ENCODE peak calls at places on chromosome 17, in nine cellular contexts. One of them, this sample, is unnamed. For H3K36me3, the result is how much of the 10 kb centered on the place peaks cover.

GRCh38 chr17:50769884-50770283 is 2.6 kb upstream of the ANKRD40CL start:
- DNase-seq in IMR-90: no peak
- DNase-seq in CD4-positive, CD25-positive, alpha-beta regulatory T cell: no peak
- DNase-seq in uterus: no peak
- DNase-seq in left ventricle myocardium inferior: no peak
- DNase-seq in transverse colon: no peak
- DNase-seq in testis: no peak
- DNase-seq in fibroblast of lung: no peak
- DNase-seq in SJSA1: peak
- DNase-seq in this sample: no peak

GRCh38 chr17:31008374-31009035 is 37.7 kb downstream of the RNF135 start:
- DNase-seq in SJSA1: no peak
- DNase-seq in testis: peak
- DNase-seq in uterus: peak
- DNase-seq in transverse colon: peak
- DNase-seq in CD4-positive, CD25-positive, alpha-beta regulatory T cell: peak
- DNase-seq in left ventricle myocardium inferior: peak
- DNase-seq in IMR-90: peak
- DNase-seq in fibroblast of lung: peak
- DNase-seq in this sample: peak

GRCh38 chr17:7561028-7561575 is 617 bp upstream of the SENP3 start:
- DNase-seq in uterus: peak
- DNase-seq in left ventricle myocardium inferior: peak
- DNase-seq in testis: peak
- DNase-seq in transverse colon: peak
- DNase-seq in IMR-90: peak
- DNase-seq in SJSA1: peak
- DNase-seq in fibroblast of lung: peak
- DNase-seq in CD4-positive, CD25-positive, alpha-beta regulatory T cell: peak
- DNase-seq in this sample: peak

GRCh38 chr17:75832164-75832651 is 12.0 kb downstream of the UNC13D start:
- DNase-seq in CD4-positive, CD25-positive, alpha-beta regulatory T cell: peak
- DNase-seq in testis: peak
- DNase-seq in IMR-90: peak
- DNase-seq in SJSA1: no peak
- DNase-seq in uterus: peak
- DNase-seq in left ventricle myocardium inferior: no peak
- DNase-seq in fibroblast of lung: peak
- DNase-seq in transverse colon: peak
- DNase-seq in this sample: peak

GRCh38 chr17:82599674-82600661 is 48.3 kb downstream of the WDR45B start:
- DNase-seq in IMR-90: no peak
- DNase-seq in left ventricle myocardium inferior: no peak
- DNase-seq in CD4-positive, CD25-positive, alpha-beta regulatory T cell: no peak
- DNase-seq in fibroblast of lung: no peak
- DNase-seq in testis: no peak
- DNase-seq in transverse colon: no peak
- DNase-seq in SJSA1: no peak
- DNase-seq in uterus: no peak
- DNase-seq in this sample: no peak

GRCh38 chr17:75645889-75646625 is 12.8 kb downstream of the SMIM5 start:
- DNase-seq in uterus: no peak
- DNase-seq in transverse colon: peak
- DNase-seq in SJSA1: no peak
- DNase-seq in CD4-positive, CD25-positive, alpha-beta regulatory T cell: no peak
- DNase-seq in testis: no peak
- DNase-seq in left ventricle myocardium inferior: no peak
- DNase-seq in IMR-90: no peak
- DNase-seq in fibroblast of lung: no peak
- DNase-seq in this sample: no peak

GRCh38 chr17:5331506-5331905 is 49.4 kb downstream of the RABEP1 start:
- DNase-seq in uterus: no peak
- DNase-seq in left ventricle myocardium inferior: no peak
- DNase-seq in fibroblast of lung: peak
- DNase-seq in IMR-90: peak
- DNase-seq in testis: no peak
- DNase-seq in transverse colon: no peak
- DNase-seq in SJSA1: no peak
- DNase-seq in CD4-positive, CD25-positive, alpha-beta regulatory T cell: no peak
- DNase-seq in this sample: no peak

GRCh38 chr17:53722407-53722806 is 100.3 kb upstream of the KIF2B start:
- DNase-seq in testis: no peak
- DNase-seq in uterus: no peak
- DNase-seq in transverse colon: no peak
- DNase-seq in fibroblast of lung: peak
- DNase-seq in left ventricle myocardium inferior: no peak
- DNase-seq in CD4-positive, CD25-positive, alpha-beta regulatory T cell: no peak
- DNase-seq in IMR-90: peak
- DNase-seq in SJSA1: peak
- DNase-seq in this sample: peak

GRCh38 chr17:73533801-73534574 is 110.3 kb downstream of the SDK2 start:
- DNase-seq in IMR-90: no peak
- DNase-seq in testis: no peak
- DNase-seq in uterus: no peak
- DNase-seq in transverse colon: no peak
- DNase-seq in SJSA1: no peak
- DNase-seq in CD4-positive, CD25-positive, alpha-beta regulatory T cell: no peak
- DNase-seq in left ventricle myocardium inferior: no peak
- DNase-seq in fibroblast of lung: no peak
- DNase-seq in this sample: no peak

GRCh38 chr17:65638221-65638940 is 76.9 kb upstream of the AXIN2 start:
- DNase-seq in CD4-positive, CD25-positive, alpha-beta regulatory T cell: no peak
- DNase-seq in transverse colon: no peak
- DNase-seq in uterus: no peak
- DNase-seq in fibroblast of lung: peak
- DNase-seq in left ventricle myocardium inferior: no peak
- DNase-seq in IMR-90: peak
- DNase-seq in testis: no peak
- DNase-seq in SJSA1: no peak
- DNase-seq in this sample: no peak

GRCh38 chr17:68909066-68909465 is 46.1 kb downstream of the ABCA8 start:
- DNase-seq in CD4-positive, CD25-positive, alpha-beta regulatory T cell: no peak
- DNase-seq in IMR-90: peak
- DNase-seq in fibroblast of lung: peak
- DNase-seq in transverse colon: peak
- DNase-seq in testis: peak
- DNase-seq in uterus: peak
- DNase-seq in left ventricle myocardium inferior: no peak
- DNase-seq in SJSA1: peak
- DNase-seq in this sample: peak

GRCh38 chr17:13544755-13545154 is 57.0 kb downstream of the HS3ST3A1 start:
- DNase-seq in testis: no peak
- DNase-seq in transverse colon: no peak
- DNase-seq in left ventricle myocardium inferior: no peak
- DNase-seq in CD4-positive, CD25-positive, alpha-beta regulatory T cell: no peak
- DNase-seq in fibroblast of lung: peak
- DNase-seq in SJSA1: no peak
- DNase-seq in uterus: no peak
- DNase-seq in IMR-90: peak
- DNase-seq in this sample: no peak

DNA sequence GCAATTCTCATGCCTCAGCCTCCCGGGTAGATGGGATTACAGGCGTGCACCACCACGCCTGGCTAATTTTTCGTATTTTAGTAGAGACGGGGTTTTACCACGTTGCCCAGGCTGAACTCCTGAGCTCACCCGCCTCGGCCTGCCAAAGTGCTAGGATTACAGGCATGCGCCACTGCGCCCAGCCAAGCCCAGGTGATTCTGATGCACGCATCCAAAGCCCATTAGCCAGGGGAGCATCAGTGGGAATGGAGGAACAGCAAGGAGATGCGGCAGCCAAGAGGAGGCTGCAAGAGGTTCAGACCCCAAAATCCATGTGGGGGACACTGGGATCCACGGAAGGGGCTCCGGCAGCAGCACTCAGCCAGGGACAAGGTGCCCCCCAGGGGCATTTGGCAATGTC is 12.1 kb downstream of the ATP2A3 start:
- DNase-seq in fibroblast of lung: no peak
- DNase-seq in SJSA1: no peak
- DNase-seq in CD4-positive, CD25-positive, alpha-beta regulatory T cell: no peak
- DNase-seq in left ventricle myocardium inferior: no peak
- DNase-seq in transverse colon: no peak
- DNase-seq in uterus: no peak
- DNase-seq in testis: no peak
- DNase-seq in IMR-90: no peak
- DNase-seq in this sample: no peak
- H3K36me3 ChIP-seq in fibroblast of lung: under half
- H3K36me3 ChIP-seq in SJSA1: under half
- H3K36me3 ChIP-seq in CD4-positive, CD25-positive, alpha-beta regulatory T cell: half or more
- H3K36me3 ChIP-seq in left ventricle myocardium inferior: under half
- H3K36me3 ChIP-seq in transverse colon: under half
- H3K36me3 ChIP-seq in uterus: under half
- H3K36me3 ChIP-seq in testis: under half
- H3K36me3 ChIP-seq in IMR-90: under half
- H3K36me3 ChIP-seq in this sample: under half

GRCh38 chr17:41835214-41835799 is 725 bp downstream of the NT5C3B start:
- DNase-seq in uterus: no peak
- DNase-seq in IMR-90: no peak
- DNase-seq in left ventricle myocardium inferior: no peak
- DNase-seq in SJSA1: no peak
- DNase-seq in testis: no peak
- DNase-seq in CD4-positive, CD25-positive, alpha-beta regulatory T cell: no peak
- DNase-seq in transverse colon: no peak
- DNase-seq in fibroblast of lung: no peak
- DNase-seq in this sample: no peak
- H3K27ac ChIP-seq in uterus: peak
- H3K27ac ChIP-seq in IMR-90: peak
- H3K27ac ChIP-seq in left ventricle myocardium inferior: peak
- H3K27ac ChIP-seq in SJSA1: no peak
- H3K27ac ChIP-seq in testis: peak
- H3K27ac ChIP-seq in CD4-positive, CD25-positive, alpha-beta regulatory T cell: no peak
- H3K27ac ChIP-seq in transverse colon: peak
- H3K27ac ChIP-seq in fibroblast of lung: no peak
- H3K27ac ChIP-seq in this sample: no peak

GRCh38 chr17:58335779-58336455 is 7.3 kb upstream of the TSPOAP1 start:
- DNase-seq in uterus: no peak
- DNase-seq in testis: no peak
- DNase-seq in IMR-90: no peak
- DNase-seq in CD4-positive, CD25-positive, alpha-beta regulatory T cell: peak
- DNase-seq in SJSA1: no peak
- DNase-seq in left ventricle myocardium inferior: no peak
- DNase-seq in transverse colon: peak
- DNase-seq in fibroblast of lung: no peak
- DNase-seq in this sample: no peak

GRCh38 chr17:58336456-58337094 is 8.0 kb upstream of the TSPOAP1 start:
- DNase-seq in SJSA1: no peak
- DNase-seq in fibroblast of lung: peak
- DNase-seq in uterus: no peak
- DNase-seq in CD4-positive, CD25-positive, alpha-beta regulatory T cell: peak
- DNase-seq in left ventricle myocardium inferior: no peak
- DNase-seq in testis: no peak
- DNase-seq in IMR-90: peak
- DNase-seq in transverse colon: no peak
- DNase-seq in this sample: no peak

GRCh38 chr17:58337600-58338453 is 9.2 kb upstream of the TSPOAP1 start:
- DNase-seq in SJSA1: peak
- DNase-seq in uterus: peak
- DNase-seq in IMR-90: peak
- DNase-seq in left ventricle myocardium inferior: peak
- DNase-seq in testis: peak
- DNase-seq in CD4-positive, CD25-positive, alpha-beta regulatory T cell: peak
- DNase-seq in transverse colon: peak
- DNase-seq in fibroblast of lung: peak
- DNase-seq in this sample: peak

GRCh38 chr17:58338454-58338841 is 9.9 kb upstream of the TSPOAP1 start:
- DNase-seq in left ventricle myocardium inferior: no peak
- DNase-seq in testis: no peak
- DNase-seq in fibroblast of lung: no peak
- DNase-seq in CD4-positive, CD25-positive, alpha-beta regulatory T cell: no peak
- DNase-seq in uterus: no peak
- DNase-seq in SJSA1: no peak
- DNase-seq in transverse colon: no peak
- DNase-seq in IMR-90: no peak
- DNase-seq in this sample: no peak

GRCh38 chr17:58337126-58337599 is 8.6 kb upstream of the TSPOAP1 start:
- DNase-seq in transverse colon: peak
- DNase-seq in testis: no peak
- DNase-seq in SJSA1: no peak
- DNase-seq in left ventricle myocardium inferior: no peak
- DNase-seq in CD4-positive, CD25-positive, alpha-beta regulatory T cell: peak
- DNase-seq in uterus: no peak
- DNase-seq in fibroblast of lung: no peak
- DNase-seq in IMR-90: peak
- DNase-seq in this sample: no peak
- H3K4me3 ChIP-seq in transverse colon: no peak
- H3K4me3 ChIP-seq in testis: no peak
- H3K4me3 ChIP-seq in SJSA1: no peak
- H3K4me3 ChIP-seq in left ventricle myocardium inferior: peak
- H3K4me3 ChIP-seq in CD4-positive, CD25-positive, alpha-beta regulatory T cell: peak
- H3K4me3 ChIP-seq in uterus: no peak
- H3K4me3 ChIP-seq in fibroblast of lung: no peak
- H3K4me3 ChIP-seq in IMR-90: no peak
- H3K4me3 ChIP-seq in this sample: no peak

GRCh38 chr17:80586464-80587228 is 42.0 kb downstream of the RPTOR start:
- DNase-seq in testis: peak
- DNase-seq in left ventricle myocardium inferior: no peak
- DNase-seq in SJSA1: no peak
- DNase-seq in IMR-90: peak
- DNase-seq in transverse colon: no peak
- DNase-seq in uterus: no peak
- DNase-seq in fibroblast of lung: peak
- DNase-seq in CD4-positive, CD25-positive, alpha-beta regulatory T cell: no peak
- DNase-seq in this sample: peak

GRCh38 chr17:80588687-80589086 is 44.0 kb downstream of the RPTOR start:
- DNase-seq in IMR-90: no peak
- DNase-seq in CD4-positive, CD25-positive, alpha-beta regulatory T cell: no peak
- DNase-seq in transverse colon: no peak
- DNase-seq in testis: no peak
- DNase-seq in fibroblast of lung: peak
- DNase-seq in uterus: no peak
- DNase-seq in left ventricle myocardium inferior: no peak
- DNase-seq in SJSA1: no peak
- DNase-seq in this sample: no peak

GRCh38 chr17:80584171-80584905 is 39.7 kb downstream of the RPTOR start:
- DNase-seq in transverse colon: no peak
- DNase-seq in uterus: no peak
- DNase-seq in CD4-positive, CD25-positive, alpha-beta regulatory T cell: no peak
- DNase-seq in IMR-90: peak
- DNase-seq in left ventricle myocardium inferior: no peak
- DNase-seq in SJSA1: no peak
- DNase-seq in fibroblast of lung: no peak
- DNase-seq in testis: peak
- DNase-seq in this sample: no peak

GRCh38 chr17:80591788-80592187 is 47.1 kb downstream of the RPTOR start:
- DNase-seq in SJSA1: no peak
- DNase-seq in transverse colon: no peak
- DNase-seq in CD4-positive, CD25-positive, alpha-beta regulatory T cell: no peak
- DNase-seq in testis: no peak
- DNase-seq in fibroblast of lung: no peak
- DNase-seq in left ventricle myocardium inferior: no peak
- DNase-seq in uterus: no peak
- DNase-seq in IMR-90: no peak
- DNase-seq in this sample: no peak

DNA sequence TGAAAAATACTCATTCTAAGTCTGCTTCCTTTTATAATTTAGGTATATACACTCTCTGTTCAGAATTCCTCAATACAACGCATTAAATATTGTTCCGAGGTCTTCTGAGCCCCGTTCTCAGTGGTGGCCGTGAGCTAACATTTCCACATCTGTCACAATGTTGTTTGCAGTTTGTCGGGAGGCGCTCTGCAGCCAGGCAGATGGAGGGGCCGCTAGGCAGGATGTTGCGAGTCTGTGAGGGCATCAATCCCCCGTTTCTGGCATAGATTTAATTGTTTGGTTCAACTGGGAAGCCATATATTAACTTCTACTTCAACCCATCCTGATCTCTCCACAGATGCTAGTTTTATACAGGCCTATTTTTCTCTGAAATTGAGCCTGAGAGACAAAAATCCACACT is 41.2 kb downstream of the RPTOR start:
- DNase-seq in fibroblast of lung: peak
- DNase-seq in IMR-90: no peak
- DNase-seq in left ventricle myocardium inferior: no peak
- DNase-seq in transverse colon: no peak
- DNase-seq in CD4-positive, CD25-positive, alpha-beta regulatory T cell: no peak
- DNase-seq in uterus: no peak
- DNase-seq in SJSA1: no peak
- DNase-seq in testis: no peak
- DNase-seq in this sample: no peak
- H3K36me3 ChIP-seq in fibroblast of lung: under half
- H3K36me3 ChIP-seq in IMR-90: under half
- H3K36me3 ChIP-seq in left ventricle myocardium inferior: under half
- H3K36me3 ChIP-seq in transverse colon: under half
- H3K36me3 ChIP-seq in CD4-positive, CD25-positive, alpha-beta regulatory T cell: under half
- H3K36me3 ChIP-seq in uterus: under half
- H3K36me3 ChIP-seq in SJSA1: under half
- H3K36me3 ChIP-seq in testis: under half
- H3K36me3 ChIP-seq in this sample: under half

This sample was measured in brain microvascular endothelial cell.